ENCODE peak calls at places on chromosomes 13 and 19, in four cellular contexts. V is H9, Z is stromal cell of bone marrow, K is T-helper 9 cell. O is an unnamed sample.

GRCh38 chr13:40101708-40102359 is 446.4 kb downstream of the COG6 start:
- DNase-seq in K (no peak), V (no peak), Z (no peak), O (no peak)

GRCh38 chr19:34325961-34326360 is 39.0 kb upstream of the GPI start:
- DNase-seq in K (no peak), Z (no peak), V (no peak), O (no peak)

GRCh38 chr19:49875801-49876421 is 1.2 kb downstream of the AKT1S1 start:
- DNase-seq in V (peak; percentile 65), Z (no peak), K (no peak), O (peak; percentile 32)

GRCh38 chr13:44159633-44160279 is 213.9 kb upstream of the SERP2 start:
- DNase-seq in Z (no peak), K (no peak), V (no peak), O (no peak)

GRCh38 chr19:49790866-49791265 is 22.2 kb downstream of the FUZ start:
- DNase-seq in Z (no peak), V (no peak), K (no peak), O (no peak)

GRCh38 chr13:45341799-45342584 is 1.0 kb upstream of the TPT1 start:
- DNase-seq in V (no peak), Z (peak; percentile 50), K (no peak), O (no peak)

GRCh38 chr13:110137677-110138008 is 169.3 kb downstream of the COL4A1 start:
- DNase-seq in V (no peak), Z (no peak), K (no peak), O (no peak)

GRCh38 chr13:23984541-23984940 is 87.2 kb upstream of the C1QTNF9B start:
- DNase-seq in Z (no peak), K (no peak), V (no peak), O (no peak)

GRCh38 chr13:71879129-71879535 is 12.1 kb upstream of the DACH1 start:
- DNase-seq in K (no peak), Z (no peak), V (peak; percentile 36), O (no peak)